ENCODE peak calls at places on chromosomes 6 and 20, in nine cellular contexts. V is uterus; L is GM23248; D is A549; S is cardiac muscle cell; H is pancreas; E is AG04450; G is Panc1; M is CD4-positive, alpha-beta memory T cell. Q is an unnamed sample.

GRCh38 chr6:7919871-7920270 is 9.3 kb upstream of the TXNDC5 start:
- DNase-seq in V (peak; percentile 58), L (peak; percentile 73), D (peak; percentile 34), S (peak; percentile 92), H (no peak), E (no peak), G (no peak), M (no peak), Q (no peak)

GRCh38 chr6:134508862-134509498 is 191.1 kb upstream of the SGK1 start:
- DNase-seq in V (no peak), L (no peak), D (no peak), S (no peak), H (no peak), E (no peak), G (no peak), M (no peak), Q (no peak)

GRCh38 chr6:1894954-1895353 is 285.2 kb downstream of the FOXC1 start:
- DNase-seq in V (no peak), L (no peak), D (no peak), S (no peak), H (no peak), E (no peak), G (no peak), M (no peak), Q (no peak)

GRCh38 chr20:5864873-5865582 is 85.3 kb downstream of the TRMT6 start:
- DNase-seq in V (no peak), L (peak; percentile 64), D (peak; percentile 37), S (peak; percentile 81), H (no peak), E (no peak), G (no peak), M (no peak), Q (no peak)

GRCh38 chr20:396619-397431 is 11.3 kb upstream of the RBCK1 start:
- DNase-seq in V (no peak), L (no peak), D (no peak), S (no peak), H (no peak), E (no peak), G (no peak), M (no peak), Q (no peak)

GRCh38 chr6:41638801-41639555 is 710 bp downstream of the MDFI start:
- DNase-seq in V (no peak), L (no peak), D (no peak), S (peak; percentile 89), H (no peak), E (no peak), G (no peak), M (no peak), Q (no peak)

GRCh38 chr20:38790210-38791053 is 15.1 kb upstream of the PPP1R16B start:
- DNase-seq in V (no peak), L (peak; percentile 54), D (peak; percentile 73), S (peak; percentile 66), H (no peak), E (no peak), G (no peak), M (no peak), Q (no peak)

GRCh38 chr6:12243169-12243568 is 47.0 kb upstream of the EDN1 start:
- DNase-seq in V (no peak), L (no peak), D (no peak), S (no peak), H (no peak), E (no peak), G (no peak), M (no peak), Q (no peak)

GRCh38 chr6:151284012-151284411 is 44.2 kb downstream of the AKAP12 start:
- DNase-seq in V (no peak), L (no peak), D (no peak), S (no peak), H (no peak), E (no peak), G (no peak), M (no peak), Q (no peak)

GRCh38 chr20:20731000-20731944 is 18.8 kb upstream of the RALGAPA2 start:
- DNase-seq in V (no peak), L (no peak), D (no peak), S (peak; percentile 24), H (no peak), E (no peak), G (no peak), M (no peak), Q (no peak)

GRCh38 chr20:34066476-34067090 is 45.5 kb downstream of the EIF2S2 start:
- DNase-seq in V (no peak), L (peak; percentile 43), D (no peak), S (peak; percentile 28), H (no peak), E (no peak), G (no peak), M (no peak), Q (no peak)

GRCh38 chr6:17395112-17395511 is 1.7 kb downstream of the CAP2 start:
- DNase-seq in V (no peak), L (no peak), D (no peak), S (no peak), H (no peak), E (no peak), G (no peak), M (no peak), Q (no peak)

GRCh38 chr20:53328956-53329355 is 264.7 kb downstream of the ZNF217 start:
- DNase-seq in V (no peak), L (peak; percentile 15), D (no peak), S (no peak), H (no peak), E (no peak), G (no peak), M (no peak), Q (no peak)

GRCh38 chr6:89454300-89454699 is 21.3 kb downstream of the ANKRD6 start:
- DNase-seq in V (no peak), L (no peak), D (no peak), S (no peak), H (no peak), E (no peak), G (no peak), M (no peak), Q (no peak)

GRCh38 chr20:8930691-8931090 is 138.2 kb upstream of the PLCB4 start:
- DNase-seq in V (no peak), L (peak; percentile 53), D (no peak), S (no peak), H (no peak), E (no peak), G (no peak), M (no peak), Q (no peak)

GRCh38 chr20:63176448-63177133 is 39.3 kb downstream of the YTHDF1 start:
- DNase-seq in V (no peak), L (no peak), D (peak; percentile 78), S (no peak), H (no peak), E (no peak), G (no peak), M (no peak), Q (no peak)

GRCh38 chr6:169752074-169752623 is 727 bp downstream of the ERMARD start:
- DNase-seq in V (no peak), L (peak; percentile 49), D (no peak), S (no peak), H (no peak), E (no peak), G (no peak), M (no peak), Q (no peak)

GRCh38 chr6:32115623-32116022 is 6.5 kb upstream of the TNXB start:
- DNase-seq in V (no peak), L (no peak), D (no peak), S (no peak), H (no peak), E (no peak), G (no peak), M (no peak), Q (no peak)
- H3K27ac ChIP-seq in V (peak overlapping the region; percentile 94), L (peak overlapping the region; percentile 98), D (no peak overlapping the region), S (no peak overlapping the region), H (no peak overlapping the region), E (no peak overlapping the region), G (no peak overlapping the region), M (no peak overlapping the region), Q (no peak overlapping the region)

DNA sequence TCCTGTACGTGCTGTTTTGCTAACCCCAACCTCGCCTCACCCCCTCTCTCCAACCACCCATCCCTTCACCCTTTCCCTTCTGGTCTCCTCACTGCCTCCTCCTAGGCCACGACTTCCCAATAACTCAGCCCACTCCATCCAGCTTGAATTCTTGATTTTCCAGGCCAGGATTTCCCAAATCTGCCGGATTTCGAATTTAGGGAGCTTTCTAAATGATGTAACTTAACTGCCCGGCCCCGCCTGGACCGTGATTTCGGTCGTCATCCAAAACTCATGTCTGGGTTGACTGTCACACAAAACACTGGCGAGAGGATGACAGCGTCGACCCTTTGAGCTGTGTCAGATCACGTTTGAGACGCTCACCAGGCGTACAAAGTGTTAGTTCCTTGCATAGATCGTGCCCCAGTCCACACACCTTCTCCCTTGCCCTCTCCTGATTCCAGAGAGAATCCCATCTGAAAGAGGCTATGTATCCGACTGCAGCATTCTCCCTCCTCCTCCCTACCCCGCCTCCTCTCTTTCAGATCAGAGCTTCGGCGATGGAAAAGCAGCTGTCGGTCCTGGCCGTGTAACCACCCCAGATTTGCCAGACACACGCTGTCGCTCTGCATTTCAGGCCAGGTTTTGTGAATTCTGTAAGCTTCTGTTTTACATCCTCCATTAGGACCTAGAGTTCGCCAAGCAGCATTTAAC is 168.2 kb downstream of the GPX5 start:
- DNase-seq in V (no peak), L (peak; percentile 23), D (no peak), S (no peak), H (no peak), E (no peak), G (peak; percentile 28), M (no peak), Q (no peak)
- H3K4me3 ChIP-seq in V (no peak overlapping the region), L (peak overlapping the region; percentile 15), D (no peak overlapping the region), S (peak overlapping the region; percentile 12), H (no peak overlapping the region), E (no peak overlapping the region), G (peak overlapping the region; percentile 92), M (no peak overlapping the region), Q (no peak overlapping the region)

GRCh38 chr6:37047421-37047931 is 42.0 kb downstream of the FGD2 start:
- DNase-seq in V (no peak), L (no peak), D (no peak), S (no peak), H (no peak), E (no peak), G (no peak), M (no peak), Q (no peak)
- H3K27ac ChIP-seq in V (no peak overlapping the region), L (no peak overlapping the region), D (no peak overlapping the region), S (no peak overlapping the region), H (no peak overlapping the region), E (no peak overlapping the region), G (no peak overlapping the region), M (peak overlapping the region; percentile 28), Q (peak overlapping the region; percentile 79)

DNA sequence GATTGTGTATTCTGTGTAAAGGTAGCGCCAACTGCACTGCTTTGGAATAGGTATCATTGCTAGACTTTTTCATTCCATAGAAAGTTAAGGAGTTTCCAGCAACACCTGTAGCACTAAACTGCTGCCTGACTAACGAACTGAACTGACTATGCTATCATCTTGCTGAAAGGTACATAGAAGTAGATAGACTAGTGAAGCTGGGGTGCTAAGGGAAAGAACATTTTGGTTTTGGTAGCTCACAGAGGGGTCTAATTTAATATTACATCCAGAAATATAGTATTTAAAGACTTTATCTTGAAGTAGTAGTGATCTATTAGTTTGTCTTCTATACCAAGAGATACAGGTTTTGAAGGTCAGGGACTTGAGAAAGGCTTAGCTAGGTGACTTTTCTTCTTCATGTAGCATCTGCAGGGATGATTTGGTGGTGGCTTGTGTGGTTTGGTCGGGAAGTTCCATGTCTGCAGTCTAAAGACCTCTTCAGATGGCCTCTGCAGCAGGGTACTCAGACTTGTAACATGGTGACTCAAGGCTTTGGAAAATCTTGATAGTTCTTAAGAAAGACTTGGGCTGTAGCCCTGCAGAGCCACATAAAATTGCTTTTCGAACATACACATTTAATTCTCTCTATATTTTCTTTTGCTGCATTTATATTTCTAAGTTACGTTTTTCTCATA is 10.2 kb downstream of the SENP6 start:
- DNase-seq in V (no peak), L (peak; percentile 75), D (no peak), S (no peak), H (no peak), E (no peak), G (no peak), M (no peak), Q (no peak)
- H3K4me3 ChIP-seq in V (no peak overlapping the region), L (no peak overlapping the region), D (no peak overlapping the region), S (no peak overlapping the region), H (no peak overlapping the region), E (no peak overlapping the region), G (no peak overlapping the region), M (no peak overlapping the region), Q (no peak overlapping the region)

Q was measured in effector memory CD4-positive, alpha-beta T cell.